ENCODE peak calls at places on chromosome 17, in nine cellular contexts. J is IMR-90, Q is endothelial cell of umbilical vein, N is mammary epithelial cell, H is prostate gland, D is PC-3, V is heart left ventricle, K is left ventricle myocardium inferior, F is heart right ventricle. L is an unnamed sample.

GRCh38 chr17:67420994-67421393 is 43.9 kb downstream of the PITPNC1 start:
- DNase-seq in J (no peak), Q (no peak), N (no peak), H (no peak), D (no peak), V (no peak), K (no peak), F (no peak), L (no peak)

GRCh38 chr17:13545941-13546340 is 55.8 kb downstream of the HS3ST3A1 start:
- DNase-seq in J (no peak), Q (no peak), N (no peak), H (no peak), D (no peak), V (no peak), K (no peak), F (no peak), L (no peak)

GRCh38 chr17:1847191-1847590 is 17.4 kb downstream of the RPA1 start:
- DNase-seq in J (no peak), Q (no peak), N (no peak), H (no peak), D (no peak), V (peak; percentile 81), K (peak; percentile 45), F (peak; percentile 51), L (no peak)

GRCh38 chr17:77798481-77798880 is 160.0 kb upstream of the TNRC6C start:
- DNase-seq in J (no peak), Q (no peak), N (no peak), H (no peak), D (no peak), V (peak; percentile 9), K (no peak), F (no peak), L (no peak)

GRCh38 chr17:75087558-75088453 is at the start of gene SLC16A5:
- DNase-seq in J (peak; percentile 55), Q (peak; percentile 81), N (peak; percentile 50), H (peak; percentile 92), D (no peak), V (peak; percentile 93), K (peak; percentile 91), F (peak; percentile 89), L (peak; percentile 75)

GRCh38 chr17:9055281-9055680 is 34.0 kb downstream of the NTN1 start:
- DNase-seq in J (no peak), Q (no peak), N (no peak), H (no peak), D (no peak), V (no peak), K (no peak), F (no peak), L (no peak)

GRCh38 chr17:30554839-30555751 is 77.9 kb downstream of the GOSR1 start:
- DNase-seq in J (peak; percentile 15), Q (peak; percentile 34), N (no peak), H (no peak), D (peak; percentile 34), V (no peak), K (no peak), F (no peak), L (no peak)

GRCh38 chr17:19242926-19243325 is 5.8 kb downstream of the EPN2 start:
- DNase-seq in J (no peak), Q (no peak), N (no peak), H (no peak), D (no peak), V (no peak), K (no peak), F (no peak), L (no peak)

GRCh38 chr17:83024205-83024971 is 55.0 kb upstream of the METRNL start:
- DNase-seq in J (no peak), Q (no peak), N (no peak), H (no peak), D (no peak), V (no peak), K (no peak), F (no peak), L (no peak)

GRCh38 chr17:44989552-44990138 is 21.5 kb upstream of the C1QL1 start:
- DNase-seq in J (no peak), Q (no peak), N (no peak), H (no peak), D (no peak), V (no peak), K (no peak), F (no peak), L (no peak)

GRCh38 chr17:35664685-35665084 is 66.8 kb upstream of the RASL10B start:
- DNase-seq in J (no peak), Q (no peak), N (no peak), H (no peak), D (no peak), V (no peak), K (no peak), F (no peak), L (no peak)

GRCh38 chr17:16470302-16470701 is 21.7 kb downstream of the LRRC75A start:
- DNase-seq in J (no peak), Q (peak; percentile 33), N (no peak), H (no peak), D (no peak), V (no peak), K (no peak), F (no peak), L (no peak)

GRCh38 chr17:36726199-36726598 is 124.8 kb downstream of the MRM1 start:
- DNase-seq in J (no peak), Q (no peak), N (no peak), H (no peak), D (no peak), V (no peak), K (no peak), F (no peak), L (no peak)
- H3K4me1 ChIP-seq in J (peaks cover 1% of the 10 kb centered on the region), Q (peaks cover 7% of the 10 kb centered on the region), N (no peaks in the 10 kb centered on the region), H (peaks cover 3% of the 10 kb centered on the region), D (peaks cover 5% of the 10 kb centered on the region), V (no peaks in the 10 kb centered on the region), K (peaks cover 15% of the 10 kb centered on the region), F (peaks cover 16% of the 10 kb centered on the region), L (peaks cover 8% of the 10 kb centered on the region)

GRCh38 chr17:42608692-42609181 is 437 bp downstream of the RETREG3 start:
- DNase-seq in J (no peak), Q (no peak), N (no peak), H (no peak), D (no peak), V (no peak), K (peak; percentile 20), F (no peak), L (no peak)
- TF ChIP-seq CTCF in J (no peak), Q (no peak), N (no peak), H (no peak), D (no peak), V (no peak), K (no peak), F (no peak), L (no peak)

DNA sequence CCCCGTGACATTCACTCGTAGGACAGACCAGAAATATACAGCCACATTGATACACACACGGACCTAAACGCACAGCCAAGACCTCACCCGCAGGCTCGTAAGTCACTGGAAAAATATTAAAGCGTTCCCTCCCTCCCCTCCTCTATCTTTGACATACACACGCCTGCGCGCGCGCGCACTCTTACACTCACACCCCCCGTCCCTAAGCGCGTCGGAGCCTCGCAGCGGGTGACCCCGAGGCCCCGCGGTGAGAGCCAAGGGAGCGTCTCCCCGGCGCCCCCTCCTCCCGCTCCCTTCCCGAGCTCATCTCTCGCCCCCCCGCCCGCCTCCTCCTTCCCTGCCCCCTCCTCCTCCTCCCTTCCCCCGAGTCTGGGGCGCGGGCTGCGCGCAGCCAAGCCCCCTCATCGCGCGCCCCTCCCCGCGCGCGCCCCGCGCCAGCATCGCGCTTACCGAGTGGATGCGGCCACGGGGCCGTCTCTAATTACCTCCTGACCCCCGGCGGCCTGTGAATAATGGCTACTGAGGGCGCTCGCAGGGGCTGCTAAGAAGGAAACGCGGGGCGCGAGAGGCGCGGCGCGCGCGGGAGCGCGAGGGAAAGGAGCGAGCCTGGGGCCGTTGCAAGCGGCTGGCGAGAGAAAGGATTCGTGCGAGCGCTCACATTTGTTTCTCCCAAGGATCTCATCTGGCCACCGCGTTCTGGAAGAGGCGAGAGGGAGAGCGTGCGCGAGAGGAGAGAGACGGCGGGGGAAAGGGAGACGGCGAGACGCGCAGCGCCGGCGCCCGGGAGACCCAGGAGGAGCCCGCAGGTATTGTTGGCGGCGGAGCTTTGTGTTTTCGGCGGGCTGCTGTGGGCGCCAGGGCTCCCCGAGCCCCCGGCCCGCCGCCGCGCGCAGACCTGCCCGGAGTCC is 42.4 kb downstream of the RAI1 start:
- DNase-seq in J (peak; percentile 90), Q (peak; percentile 61), N (no peak), H (peak; percentile 56), D (no peak), V (no peak), K (no peak), F (no peak), L (no peak)
- H3K4me1 ChIP-seq in J (peaks cover 37% of the 10 kb centered on the region), Q (peaks cover 34% of the 10 kb centered on the region), N (peaks cover 40% of the 10 kb centered on the region), H (peaks cover 18% of the 10 kb centered on the region), D (peaks cover 36% of the 10 kb centered on the region), V (no peaks in the 10 kb centered on the region), K (peaks cover 68% of the 10 kb centered on the region), F (peaks cover 55% of the 10 kb centered on the region), L (peaks cover 26% of the 10 kb centered on the region)

GRCh38 chr17:41019415-41019814 is 7.6 kb downstream of the KRTAP1-5 start:
- DNase-seq in J (no peak), Q (no peak), N (no peak), H (no peak), D (no peak), V (no peak), K (no peak), F (no peak), L (no peak)
- TF ChIP-seq CTCF in J (no peak), Q (no peak), N (no peak), H (no peak), D (no peak), V (no peak), K (no peak), F (no peak), L (no peak)

GRCh38 chr17:4946312-4946976 is 1.9 kb downstream of the PFN1 start:
- DNase-seq in J (no peak), Q (no peak), N (no peak), H (no peak), D (no peak), V (no peak), K (no peak), F (no peak), L (no peak)
- H3K4me1 ChIP-seq in J (peaks cover 24% of the 10 kb centered on the region), Q (peaks cover 31% of the 10 kb centered on the region), N (peaks cover 48% of the 10 kb centered on the region), H (peaks cover 16% of the 10 kb centered on the region), D (peaks cover 36% of the 10 kb centered on the region), V (peaks cover 14% of the 10 kb centered on the region), K (peaks cover 90% of the 10 kb centered on the region), F (peaks cover 79% of the 10 kb centered on the region), L (peaks cover 40% of the 10 kb centered on the region)